ENCODE peak calls at places on chromosomes 5 and 9, in ten cellular contexts. R, A, K, U, S, H, B, C, Z and W are unnamed samples.

GRCh38 chr5:150514708-150515211 is 6.8 kb downstream of the NDST1 start:
- DNase-seq in R (no peak), A (no peak), K (peak; percentile 78), U (peak; percentile 42), S (no peak), H (no peak), B (peak; percentile 72), C (no peak), Z (peak; percentile 80), W (peak; percentile 57)

GRCh38 chr5:35857606-35858205 is 1.0 kb downstream of the IL7R start:
- DNase-seq in R (no peak), A (no peak), K (peak; percentile 92), U (no peak), S (no peak), H (no peak), B (no peak), C (no peak), Z (no peak), W (no peak)

GRCh38 chr5:78594014-78594413 is 54.6 kb downstream of the LHFPL2 start:
- DNase-seq in R (no peak), A (no peak), K (no peak), U (no peak), S (no peak), H (no peak), B (no peak), C (no peak), Z (no peak), W (no peak)

GRCh38 chr5:36861820-36862219 is 14.7 kb upstream of the NIPBL start:
- DNase-seq in R (no peak), A (no peak), K (no peak), U (no peak), S (no peak), H (no peak), B (no peak), C (no peak), Z (no peak), W (no peak)

GRCh38 chr9:117101003-117101402 is 313.9 kb downstream of the ASTN2 start:
- DNase-seq in R (no peak), A (no peak), K (peak; percentile 5), U (no peak), S (no peak), H (no peak), B (no peak), C (no peak), Z (no peak), W (no peak)

GRCh38 chr5:158976035-158976434 is 123.7 kb downstream of the EBF1 start:
- DNase-seq in R (no peak), A (no peak), K (peak; percentile 94), U (no peak), S (no peak), H (no peak), B (no peak), C (no peak), Z (no peak), W (peak; percentile 47)

GRCh38 chr9:123687246-123687721 is 242.6 kb downstream of the DENND1A start:
- DNase-seq in R (no peak), A (no peak), K (no peak), U (no peak), S (no peak), H (no peak), B (no peak), C (no peak), Z (peak; percentile 31), W (no peak)

GRCh38 chr5:150355791-150356190 is 1.7 kb upstream of the TCOF1 start:
- DNase-seq in R (no peak), A (no peak), K (no peak), U (no peak), S (no peak), H (no peak), B (no peak), C (no peak), Z (no peak), W (no peak)

GRCh38 chr5:38347896-38348295 is 89.5 kb downstream of the EGFLAM start:
- DNase-seq in R (no peak), A (no peak), K (no peak), U (no peak), S (no peak), H (no peak), B (no peak), C (no peak), Z (no peak), W (no peak)

GRCh38 chr5:92401492-92401891 is 1018.4 kb upstream of the ARRDC3 start:
- DNase-seq in R (no peak), A (no peak), K (peak; percentile 76), U (no peak), S (no peak), H (no peak), B (no peak), C (no peak), Z (no peak), W (peak; percentile 24)

GRCh38 chr9:117014061-117014460 is 327.0 kb downstream of the TRIM32 start:
- DNase-seq in R (no peak), A (no peak), K (no peak), U (no peak), S (no peak), H (no peak), B (no peak), C (no peak), Z (no peak), W (no peak)

GRCh38 chr5:57482671-57483106 is at the start of gene ACTBL2:
- DNase-seq in R (no peak), A (no peak), K (peak; percentile 94), U (no peak), S (no peak), H (no peak), B (no peak), C (no peak), Z (no peak), W (peak; percentile 79)

GRCh38 chr9:94277885-94278536 is 18.9 kb downstream of the ZNF169 start:
- DNase-seq in R (no peak), A (no peak), K (no peak), U (no peak), S (no peak), H (no peak), B (no peak), C (no peak), Z (no peak), W (no peak)

GRCh38 chr5:134769206-134769605 is 10.6 kb downstream of the DDX46 start:
- DNase-seq in R (no peak), A (no peak), K (peak; percentile 6), U (no peak), S (no peak), H (no peak), B (no peak), C (no peak), Z (no peak), W (peak; percentile 40)

GRCh38 chr9:80811003-80811402 is 878.3 kb downstream of the TLE1 start:
- DNase-seq in R (no peak), A (no peak), K (peak; percentile 36), U (no peak), S (no peak), H (no peak), B (no peak), C (no peak), Z (no peak), W (no peak)

DNA sequence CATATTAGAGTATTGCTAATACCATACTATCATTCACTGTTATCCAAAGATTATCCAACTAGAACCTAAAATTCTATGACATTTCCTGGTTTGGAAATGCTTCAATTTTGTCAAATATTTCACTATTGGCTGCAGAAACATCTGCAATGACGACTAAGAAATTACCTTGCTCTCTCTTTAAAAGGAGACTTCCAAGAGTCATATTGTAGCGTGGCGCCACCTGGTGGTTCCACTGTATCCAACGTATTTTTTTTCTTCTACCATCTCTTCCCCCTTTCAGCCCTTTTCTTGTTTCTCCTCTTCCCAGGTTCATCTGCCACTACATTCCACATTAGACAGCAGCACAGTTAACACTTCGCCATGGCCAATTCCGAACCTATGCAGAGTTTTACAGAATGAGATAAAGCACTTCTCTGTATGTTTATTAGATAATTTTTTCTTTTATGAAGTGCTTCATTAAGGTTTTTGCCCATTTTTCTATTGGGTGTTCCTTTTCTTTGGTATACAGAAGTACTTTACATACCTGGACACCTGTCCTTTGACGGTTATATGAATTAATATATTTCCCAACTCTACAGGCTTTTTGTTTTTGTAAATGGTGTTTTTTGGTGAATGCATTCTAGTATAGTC is 153.5 kb downstream of the CDC42SE2 start:
- DNase-seq in R (peak; percentile 48), A (no peak), K (peak; percentile 61), U (peak; percentile 76), S (peak; percentile 83), H (peak; percentile 74), B (peak; percentile 83), C (peak; percentile 74), Z (peak; percentile 84), W (peak; percentile 68)
- H3K4me3 ChIP-seq in R (no peak overlapping the region), A (no peak overlapping the region), K (no peak overlapping the region), U (no peak overlapping the region), S (no peak overlapping the region), H (no peak overlapping the region), B (no peak overlapping the region), C (no peak overlapping the region), Z (no peak overlapping the region), W (no peak overlapping the region)

DNA sequence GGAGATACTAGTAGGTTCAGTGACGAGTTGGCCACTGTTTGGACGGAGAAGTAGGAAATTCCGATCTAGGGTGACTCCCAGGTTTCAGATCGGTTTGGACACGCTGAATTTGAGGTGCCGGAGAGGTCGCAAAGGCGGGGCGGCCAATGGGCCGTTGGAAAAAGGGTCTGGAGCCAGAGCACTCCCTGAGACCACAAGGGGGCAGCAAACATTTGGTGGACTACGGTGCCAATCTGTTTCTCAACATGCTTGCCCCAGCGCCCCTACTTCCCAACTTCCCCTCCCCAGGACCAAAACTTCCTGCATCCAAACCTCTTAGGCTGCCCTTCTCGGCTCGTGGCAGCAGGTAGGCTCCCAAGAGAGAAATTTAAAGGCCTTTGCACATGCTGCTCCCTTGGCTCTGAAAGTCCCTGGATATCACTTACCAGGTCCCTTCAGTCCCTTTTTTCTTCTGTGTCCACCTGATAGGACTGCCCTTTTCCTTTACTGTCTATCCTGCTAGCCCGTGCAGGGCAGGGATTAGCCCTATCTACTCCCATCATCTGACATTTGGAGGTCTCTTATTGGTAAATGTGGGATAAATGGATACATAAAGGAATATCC is 992 bp upstream of the RPP25L start:
- DNase-seq in R (peak; percentile 73), A (no peak), K (peak; percentile 54), U (peak; percentile 79), S (peak; percentile 85), H (peak; percentile 59), B (peak; percentile 76), C (peak; percentile 75), Z (peak; percentile 78), W (peak; percentile 65)
- H3K27ac ChIP-seq in R (peak overlapping the region; percentile 92), A (peak overlapping the region; percentile 94), K (peak overlapping the region; percentile 17), U (peak overlapping the region; percentile 63), S (peak overlapping the region; percentile 76), H (peak overlapping the region; percentile 77), B (peak overlapping the region; percentile 80), C (peak overlapping the region; percentile 87), Z (no peak overlapping the region), W (no peak overlapping the region)

DNA sequence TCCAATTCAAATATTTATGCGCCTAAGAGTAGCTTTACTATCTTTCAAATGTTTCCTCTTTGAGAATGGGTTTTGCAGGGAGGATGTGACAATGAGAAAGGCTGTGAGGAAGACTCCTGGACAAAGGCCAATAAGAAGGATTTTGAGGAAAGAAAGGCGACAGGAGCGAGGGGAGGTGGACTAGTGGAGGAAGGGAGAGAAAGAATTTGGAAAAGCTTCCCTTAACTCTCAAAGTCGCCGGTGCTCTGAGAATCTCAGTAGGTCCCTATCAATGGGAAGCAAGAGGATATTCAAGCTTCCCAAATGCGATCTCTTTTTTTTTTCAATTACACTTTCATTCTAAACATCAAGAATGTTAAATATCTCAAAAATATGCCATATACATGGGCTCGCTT is 2.8 kb upstream of the CDC20B start:
- DNase-seq in R (no peak), A (no peak), K (no peak), U (no peak), S (no peak), H (no peak), B (no peak), C (no peak), Z (no peak), W (no peak)
- H3K4me3 ChIP-seq in R (peak overlapping the region; percentile 54), A (peak overlapping the region; percentile 6), K (no peak overlapping the region), U (no peak overlapping the region), S (peak overlapping the region; percentile 34), H (no peak overlapping the region), B (no peak overlapping the region), C (no peak overlapping the region), Z (peak overlapping the region; percentile 53), W (no peak overlapping the region)

GRCh38 chr5:173944512-173944911 is 44.5 kb upstream of the C5orf47 start:
- DNase-seq in R (no peak), A (no peak), K (no peak), U (no peak), S (no peak), H (no peak), B (no peak), C (no peak), Z (no peak), W (no peak)
- H3K27ac ChIP-seq in R (no peak overlapping the region), A (no peak overlapping the region), K (no peak overlapping the region), U (no peak overlapping the region), S (no peak overlapping the region), H (no peak overlapping the region), B (no peak overlapping the region), C (no peak overlapping the region), Z (no peak overlapping the region), W (no peak overlapping the region)